ENCODE peak calls at places on chromosomes 7 and 10, in six cellular contexts. P is RWPE2; F is lower lobe of right lung; D is Calu3; U is CD8-positive, alpha-beta T cell; O is WERI-Rb-1. Y is an unnamed sample.

GRCh38 chr7:100567045-100567730 is 6.5 kb downstream of the SAP25 start:
- DNase-seq in P (no peak), F (no peak), D (no peak), U (no peak), O (peak; percentile 49), Y (no peak)

GRCh38 chr10:89773081-89773480 is 71.7 kb downstream of the KIF20B start:
- DNase-seq in P (no peak), F (no peak), D (no peak), U (no peak), O (no peak), Y (no peak)

GRCh38 chr7:105675873-105676484 is 94.7 kb upstream of the EFCAB10 start:
- DNase-seq in P (no peak), F (peak; percentile 64), D (no peak), U (peak; percentile 84), O (no peak), Y (no peak)

GRCh38 chr7:157710396-157710795 is 373.6 kb downstream of the DNAJB6 start:
- DNase-seq in P (no peak), F (peak; percentile 17), D (no peak), U (no peak), O (no peak), Y (peak; percentile 49)

GRCh38 chr10:76073524-76073923 is 642.1 kb downstream of the LRMDA start:
- DNase-seq in P (no peak), F (no peak), D (no peak), U (no peak), O (no peak), Y (no peak)

GRCh38 chr7:130324270-130324669 is 20.3 kb upstream of the CPA5 start:
- DNase-seq in P (no peak), F (no peak), D (no peak), U (no peak), O (no peak), Y (no peak)

GRCh38 chr7:14748461-14748860 is 154.1 kb downstream of the DGKB start:
- DNase-seq in P (no peak), F (no peak), D (peak; percentile 41), U (no peak), O (no peak), Y (no peak)

GRCh38 chr7:130142654-130143333 is 62.4 kb downstream of the TMEM209 start:
- DNase-seq in P (no peak), F (no peak), D (no peak), U (no peak), O (no peak), Y (no peak)

GRCh38 chr7:151865070-151865670 is 11.7 kb downstream of the PRKAG2 start:
- DNase-seq in P (no peak), F (no peak), D (no peak), U (no peak), O (no peak), Y (no peak)

GRCh38 chr10:103820101-103821062 is 35.0 kb downstream of the SH3PXD2A start:
- DNase-seq in P (no peak), F (peak; percentile 60), D (no peak), U (no peak), O (no peak), Y (no peak)

GRCh38 chr7:79317728-79318127 is 135.7 kb downstream of the MAGI2 start:
- DNase-seq in P (peak; percentile 40), F (no peak), D (no peak), U (no peak), O (no peak), Y (no peak)

GRCh38 chr7:158517072-158517471 is 70.6 kb downstream of the PTPRN2 start:
- DNase-seq in P (no peak), F (no peak), D (no peak), U (no peak), O (no peak), Y (no peak)

GRCh38 chr10:33559105-33559504 is 224.6 kb upstream of the NRP1 start:
- DNase-seq in P (no peak), F (no peak), D (no peak), U (no peak), O (no peak), Y (no peak)

GRCh38 chr7:25839084-25839769 is 312.8 kb upstream of the NFE2L3 start:
- DNase-seq in P (no peak), F (no peak), D (no peak), U (no peak), O (no peak), Y (no peak)
- TF ChIP-seq CTCF in P (no peak), F (no peak), D (peak; percentile 63), U (no peak), O (peak; percentile 32), Y (peak; percentile 18)

GRCh38 chr7:27992755-27993478 is 187.7 kb downstream of the JAZF1 start:
- DNase-seq in P (no peak), F (no peak), D (no peak), U (no peak), O (no peak), Y (no peak)
- TF ChIP-seq CTCF in P (no peak), F (no peak), D (no peak), U (no peak), O (no peak), Y (no peak)

DNA sequence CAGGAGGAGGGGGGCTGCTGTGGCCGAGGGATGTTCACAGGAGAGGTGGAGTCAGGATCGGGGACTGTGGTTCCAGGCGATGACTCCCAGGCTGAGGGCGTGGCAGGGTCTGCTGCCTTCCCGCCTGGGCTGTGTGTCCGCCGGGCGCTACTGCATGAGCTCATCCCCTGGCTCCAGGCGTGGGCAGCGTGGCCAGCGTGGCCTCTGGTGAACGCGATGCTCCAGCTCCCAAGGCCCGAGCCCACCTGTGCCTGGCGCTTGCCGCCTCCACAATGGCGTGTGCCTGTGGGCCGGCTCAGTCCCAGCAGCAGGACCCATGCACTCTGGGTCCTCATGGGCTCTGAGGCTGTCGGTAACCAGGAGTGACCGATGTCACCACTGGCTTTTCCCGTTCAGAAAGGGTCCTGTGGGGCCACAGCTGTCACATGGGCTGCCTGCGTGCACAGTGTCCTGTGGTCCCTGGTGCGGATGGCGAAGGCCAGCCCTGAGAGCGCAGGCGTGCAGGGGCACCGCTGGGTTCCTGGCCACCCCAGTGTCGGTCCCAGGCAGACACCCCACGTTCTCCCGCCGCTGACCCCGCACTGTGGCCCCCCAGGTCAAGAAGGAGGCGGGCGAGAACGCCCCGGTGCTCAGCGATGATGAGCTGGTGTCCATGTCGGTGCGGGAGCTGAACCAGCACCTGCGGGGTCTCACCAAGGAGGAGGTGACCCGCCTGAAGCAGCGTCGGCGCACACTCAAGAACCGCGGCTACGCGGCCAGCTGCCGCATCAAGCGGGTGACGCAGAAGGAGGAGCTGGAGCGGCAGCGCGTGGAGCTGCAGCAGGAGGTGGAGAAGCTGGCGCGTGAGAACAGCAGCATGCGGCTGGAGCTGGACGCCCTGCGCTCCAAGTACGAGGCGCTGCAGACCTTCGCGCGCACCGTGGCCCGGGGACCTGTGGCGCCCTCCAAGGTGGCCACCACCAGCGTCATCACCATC is 9.1 kb downstream of the MAFK start:
- DNase-seq in P (peak; percentile 62), F (peak; percentile 45), D (no peak), U (no peak), O (no peak), Y (peak; percentile 64)
- TF ChIP-seq CTCF in P (no peak), F (no peak), D (no peak), U (no peak), O (no peak), Y (no peak)

GRCh38 chr10:93224005-93224779 is 150.5 kb downstream of the CYP26A1 start:
- DNase-seq in P (no peak), F (no peak), D (no peak), U (no peak), O (no peak), Y (no peak)
- TF ChIP-seq CTCF in P (peak; percentile 23), F (no peak), D (no peak), U (no peak), O (peak; percentile 41), Y (no peak)

DNA sequence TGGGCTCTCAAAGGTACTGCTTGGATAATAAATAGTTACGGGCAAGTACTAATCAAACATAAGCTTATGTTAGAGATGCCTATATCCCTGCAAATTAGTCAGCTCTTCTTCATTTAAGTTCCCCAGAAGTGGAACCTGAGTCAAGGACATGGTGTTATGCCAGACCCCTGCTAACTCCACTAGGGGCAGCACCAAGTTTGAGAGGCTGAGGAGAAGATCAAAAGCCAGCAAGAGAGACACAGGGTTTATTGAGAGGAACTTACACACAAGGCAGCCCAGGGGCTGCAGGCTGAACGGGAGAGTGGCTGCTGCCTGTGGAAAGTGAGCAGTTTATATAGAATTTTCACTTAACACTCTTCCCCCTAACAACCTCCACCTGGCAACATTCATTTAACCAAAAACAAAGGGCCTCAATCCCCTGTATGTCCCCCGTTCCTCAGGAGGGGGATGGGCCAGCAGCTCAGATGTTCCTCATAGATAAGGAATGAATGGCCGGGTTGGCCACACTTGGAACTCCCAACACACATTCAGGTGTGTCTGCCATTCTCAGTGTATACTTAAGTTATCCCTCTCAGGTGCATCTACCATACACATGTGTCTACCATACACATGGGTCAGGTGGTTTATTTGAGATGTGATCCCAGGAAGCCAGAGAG is 62.6 kb upstream of the GHITM start:
- DNase-seq in P (no peak), F (no peak), D (no peak), U (no peak), O (peak; percentile 21), Y (no peak)
- TF ChIP-seq CTCF in P (no peak), F (no peak), D (no peak), U (no peak), O (peak; percentile 58), Y (no peak)